ENCODE peak calls at places on chromosome 1, in five cellular contexts. One of them, this sample, is unnamed.

GRCh38 chr1:48889088-48889487 is 112.4 kb upstream of the BEND5 start:
- DNase-seq in activated CD4-positive, alpha-beta T cell treated with anti-CD3 and anti-CD28 coated beads for 36 hours: no peak
- DNase-seq in AML-193: no peak
- DNase-seq in NCI-H774: peak
- DNase-seq in effector memory CD8-positive, alpha-beta T cell: no peak
- DNase-seq in this sample: no peak

GRCh38 chr1:64001038-64001437 is 202.4 kb upstream of the UBE2U start:
- DNase-seq in activated CD4-positive, alpha-beta T cell treated with anti-CD3 and anti-CD28 coated beads for 36 hours: no peak
- DNase-seq in AML-193: no peak
- DNase-seq in effector memory CD8-positive, alpha-beta T cell: no peak
- DNase-seq in NCI-H774: no peak
- DNase-seq in this sample: no peak

GRCh38 chr1:24289937-24290595 is 29.1 kb upstream of the GRHL3 start:
- DNase-seq in activated CD4-positive, alpha-beta T cell treated with anti-CD3 and anti-CD28 coated beads for 36 hours: no peak
- DNase-seq in AML-193: no peak
- DNase-seq in NCI-H774: no peak
- DNase-seq in effector memory CD8-positive, alpha-beta T cell: no peak
- DNase-seq in this sample: no peak

GRCh38 chr1:100267284-100267683 is 1.3 kb downstream of the RTCA start:
- DNase-seq in activated CD4-positive, alpha-beta T cell treated with anti-CD3 and anti-CD28 coated beads for 36 hours: no peak
- DNase-seq in NCI-H774: no peak
- DNase-seq in AML-193: no peak
- DNase-seq in effector memory CD8-positive, alpha-beta T cell: no peak
- DNase-seq in this sample: peak

GRCh38 chr1:7584157-7584556 is 186.9 kb upstream of the VAMP3 start:
- DNase-seq in effector memory CD8-positive, alpha-beta T cell: no peak
- DNase-seq in activated CD4-positive, alpha-beta T cell treated with anti-CD3 and anti-CD28 coated beads for 36 hours: no peak
- DNase-seq in AML-193: no peak
- DNase-seq in NCI-H774: no peak
- DNase-seq in this sample: no peak

GRCh38 chr1:231629132-231629531 is 2.5 kb downstream of the DISC1 start:
- DNase-seq in NCI-H774: no peak
- DNase-seq in activated CD4-positive, alpha-beta T cell treated with anti-CD3 and anti-CD28 coated beads for 36 hours: peak
- DNase-seq in AML-193: peak
- DNase-seq in effector memory CD8-positive, alpha-beta T cell: no peak
- DNase-seq in this sample: no peak

GRCh38 chr1:99808391-99809115 is 41.6 kb upstream of the AGL start:
- DNase-seq in activated CD4-positive, alpha-beta T cell treated with anti-CD3 and anti-CD28 coated beads for 36 hours: peak
- DNase-seq in effector memory CD8-positive, alpha-beta T cell: peak
- DNase-seq in NCI-H774: peak
- DNase-seq in AML-193: peak
- DNase-seq in this sample: peak

GRCh38 chr1:98049370-98050115 is 128.7 kb upstream of the DPYD start:
- DNase-seq in effector memory CD8-positive, alpha-beta T cell: no peak
- DNase-seq in NCI-H774: no peak
- DNase-seq in activated CD4-positive, alpha-beta T cell treated with anti-CD3 and anti-CD28 coated beads for 36 hours: peak
- DNase-seq in AML-193: no peak
- DNase-seq in this sample: no peak

GRCh38 chr1:241591317-241591716 is 48.9 kb downstream of the CHML start:
- DNase-seq in activated CD4-positive, alpha-beta T cell treated with anti-CD3 and anti-CD28 coated beads for 36 hours: peak
- DNase-seq in AML-193: no peak
- DNase-seq in effector memory CD8-positive, alpha-beta T cell: no peak
- DNase-seq in NCI-H774: no peak
- DNase-seq in this sample: no peak

GRCh38 chr1:51242546-51242945 is 6.5 kb downstream of the RNF11 start:
- DNase-seq in activated CD4-positive, alpha-beta T cell treated with anti-CD3 and anti-CD28 coated beads for 36 hours: no peak
- DNase-seq in NCI-H774: no peak
- DNase-seq in AML-193: no peak
- DNase-seq in effector memory CD8-positive, alpha-beta T cell: no peak
- DNase-seq in this sample: no peak

GRCh38 chr1:185375583-185375982 is 58.5 kb upstream of the IVNS1ABP start:
- DNase-seq in AML-193: peak
- DNase-seq in effector memory CD8-positive, alpha-beta T cell: no peak
- DNase-seq in activated CD4-positive, alpha-beta T cell treated with anti-CD3 and anti-CD28 coated beads for 36 hours: no peak
- DNase-seq in NCI-H774: no peak
- DNase-seq in this sample: no peak

This sample was measured in CD4-positive, CD25-positive, alpha-beta regulatory T cell.